ENCODE peak calls at places on chromosomes 6 and 20, in nine cellular contexts. One of them, this sample, is unnamed.
A peak's percentile ranks its signal among the peaks of the same experiment; 100 is the strongest.

GRCh38 chr6:77383026-77383425 is 80.3 kb downstream of the HTR1B start:
- DNase-seq in KBM-7: no peak
- DNase-seq in Caco-2: peak; percentile 74
- DNase-seq in heart right ventricle: no peak
- DNase-seq in bronchial epithelial cell: no peak
- DNase-seq in hypothalamus: no peak
- DNase-seq in nephron progenitor cell: no peak
- DNase-seq in dorsolateral prefrontal cortex: no peak
- DNase-seq in neuronal stem cell: no peak
- DNase-seq in this sample: no peak

GRCh38 chr6:46903175-46903574 is 18.6 kb downstream of the ADGRF5 start:
- DNase-seq in KBM-7: no peak
- DNase-seq in Caco-2: peak; percentile 17
- DNase-seq in heart right ventricle: peak; percentile 71
- DNase-seq in bronchial epithelial cell: no peak
- DNase-seq in hypothalamus: no peak
- DNase-seq in nephron progenitor cell: no peak
- DNase-seq in dorsolateral prefrontal cortex: no peak
- DNase-seq in neuronal stem cell: no peak
- DNase-seq in this sample: no peak

GRCh38 chr6:105566503-105566902 is 163.6 kb upstream of the PREP start:
- DNase-seq in KBM-7: no peak
- DNase-seq in Caco-2: no peak
- DNase-seq in heart right ventricle: no peak
- DNase-seq in bronchial epithelial cell: no peak
- DNase-seq in hypothalamus: no peak
- DNase-seq in nephron progenitor cell: no peak
- DNase-seq in dorsolateral prefrontal cortex: no peak
- DNase-seq in neuronal stem cell: no peak
- DNase-seq in this sample: no peak

GRCh38 chr6:5671162-5671561 is 335.6 kb downstream of the NRN1 start:
- DNase-seq in KBM-7: peak; percentile 95
- DNase-seq in Caco-2: no peak
- DNase-seq in heart right ventricle: peak; percentile 12
- DNase-seq in bronchial epithelial cell: peak; percentile 79
- DNase-seq in hypothalamus: peak; percentile 3
- DNase-seq in nephron progenitor cell: no peak
- DNase-seq in dorsolateral prefrontal cortex: peak; percentile 44
- DNase-seq in neuronal stem cell: no peak
- DNase-seq in this sample: no peak

GRCh38 chr6:138455746-138456392 is 43.4 kb downstream of the NHSL1 start:
- DNase-seq in KBM-7: peak; percentile 25
- DNase-seq in Caco-2: no peak
- DNase-seq in heart right ventricle: no peak
- DNase-seq in bronchial epithelial cell: peak; percentile 99
- DNase-seq in hypothalamus: no peak
- DNase-seq in nephron progenitor cell: no peak
- DNase-seq in dorsolateral prefrontal cortex: no peak
- DNase-seq in neuronal stem cell: no peak
- DNase-seq in this sample: no peak

GRCh38 chr6:41597246-41598000 is 40.8 kb upstream of the MDFI start:
- DNase-seq in KBM-7: no peak
- DNase-seq in Caco-2: no peak
- DNase-seq in heart right ventricle: no peak
- DNase-seq in bronchial epithelial cell: no peak
- DNase-seq in hypothalamus: no peak
- DNase-seq in nephron progenitor cell: no peak
- DNase-seq in dorsolateral prefrontal cortex: no peak
- DNase-seq in neuronal stem cell: no peak
- DNase-seq in this sample: no peak

GRCh38 chr20:22880277-22880676 is 154.8 kb upstream of the SSTR4 start:
- DNase-seq in KBM-7: no peak
- DNase-seq in Caco-2: no peak
- DNase-seq in heart right ventricle: no peak
- DNase-seq in bronchial epithelial cell: no peak
- DNase-seq in hypothalamus: no peak
- DNase-seq in nephron progenitor cell: no peak
- DNase-seq in dorsolateral prefrontal cortex: no peak
- DNase-seq in neuronal stem cell: no peak
- DNase-seq in this sample: no peak

GRCh38 chr20:15992564-15992963 is 580.7 kb downstream of the KIF16B start:
- DNase-seq in KBM-7: no peak
- DNase-seq in Caco-2: no peak
- DNase-seq in heart right ventricle: no peak
- DNase-seq in bronchial epithelial cell: peak; percentile 48
- DNase-seq in hypothalamus: no peak
- DNase-seq in nephron progenitor cell: no peak
- DNase-seq in dorsolateral prefrontal cortex: no peak
- DNase-seq in neuronal stem cell: no peak
- DNase-seq in this sample: no peak

GRCh38 chr6:28281288-28282064 is at the start of gene PGBD1:
- DNase-seq in KBM-7: peak; percentile 85
- DNase-seq in Caco-2: peak; percentile 84
- DNase-seq in heart right ventricle: peak; percentile 72
- DNase-seq in bronchial epithelial cell: peak; percentile 41
- DNase-seq in hypothalamus: peak; percentile 57
- DNase-seq in nephron progenitor cell: peak; percentile 88
- DNase-seq in dorsolateral prefrontal cortex: peak; percentile 63
- DNase-seq in neuronal stem cell: peak; percentile 84
- DNase-seq in this sample: peak; percentile 86

GRCh38 chr20:22403860-22404608 is 180.3 kb downstream of the FOXA2 start:
- DNase-seq in KBM-7: no peak
- DNase-seq in Caco-2: peak; percentile 60
- DNase-seq in heart right ventricle: no peak
- DNase-seq in bronchial epithelial cell: no peak
- DNase-seq in hypothalamus: peak; percentile 1
- DNase-seq in nephron progenitor cell: no peak
- DNase-seq in dorsolateral prefrontal cortex: no peak
- DNase-seq in neuronal stem cell: peak; percentile 20
- DNase-seq in this sample: peak; percentile 84

GRCh38 chr6:140002406-140003022 is 628.1 kb upstream of the CITED2 start:
- DNase-seq in KBM-7: no peak
- DNase-seq in Caco-2: no peak
- DNase-seq in heart right ventricle: no peak
- DNase-seq in bronchial epithelial cell: no peak
- DNase-seq in hypothalamus: no peak
- DNase-seq in nephron progenitor cell: no peak
- DNase-seq in dorsolateral prefrontal cortex: no peak
- DNase-seq in neuronal stem cell: no peak
- DNase-seq in this sample: no peak